ENCODE peak calls at places on chromosome 13, in five cellular contexts. R is H54, U is H1, J is body of pancreas, W is heart left ventricle. I is an unnamed sample.

GRCh38 chr13:100484708-100485107 is 103.9 kb downstream of the GGACT start:
- DNase-seq in R (no peak), U (no peak), J (no peak), W (no peak), I (no peak)

GRCh38 chr13:98775844-98776598 is 23.5 kb upstream of the SLC15A1 start:
- DNase-seq in R (peak; percentile 100), U (no peak), J (no peak), W (no peak), I (no peak)

GRCh38 chr13:31199849-31200635 is at the start of gene B3GLCT:
- DNase-seq in R (peak; percentile 78), U (peak; percentile 46), J (peak; percentile 79), W (peak; percentile 80), I (peak; percentile 89)

GRCh38 chr13:63774133-63774532 is 2358.5 kb upstream of the PCDH20 start:
- DNase-seq in R (no peak), U (no peak), J (no peak), W (no peak), I (no peak)

GRCh38 chr13:77836423-77836822 is 82.2 kb downstream of the EDNRB start:
- DNase-seq in R (no peak), U (no peak), J (no peak), W (no peak), I (no peak)

GRCh38 chr13:55653497-55653896 is 1487.2 kb upstream of the PRR20A start:
- DNase-seq in R (no peak), U (no peak), J (no peak), W (no peak), I (no peak)

GRCh38 chr13:26558074-26558805 is 757 bp downstream of the WASF3 start:
- DNase-seq in R (no peak), U (no peak), J (peak; percentile 17), W (no peak), I (no peak)

GRCh38 chr13:110290153-110290552 is 16.8 kb downstream of the COL4A1 start:
- DNase-seq in R (no peak), U (no peak), J (no peak), W (no peak), I (no peak)

GRCh38 chr13:46934749-46935148 is 37.9 kb upstream of the HTR2A start:
- DNase-seq in R (no peak), U (no peak), J (no peak), W (no peak), I (no peak)

GRCh38 chr13:39777527-39778061 is 122.1 kb downstream of the COG6 start:
- DNase-seq in R (peak; percentile 7), U (no peak), J (no peak), W (no peak), I (no peak)

GRCh38 chr13:94464771-94465170 is 14.7 kb downstream of the DCT start:
- DNase-seq in R (no peak), U (no peak), J (no peak), W (no peak), I (no peak)

GRCh38 chr13:46687810-46688209 is 109.2 kb downstream of the ESD start:
- DNase-seq in R (no peak), U (peak; percentile 56), J (peak; percentile 22), W (peak; percentile 32), I (no peak)

GRCh38 chr13:100565291-100565690 is 23.3 kb downstream of the GGACT start:
- DNase-seq in R (no peak), U (no peak), J (no peak), W (no peak), I (no peak)

GRCh38 chr13:41649659-41650058 is 192.3 kb downstream of the RGCC start:
- DNase-seq in R (no peak), U (no peak), J (no peak), W (no peak), I (no peak)

GRCh38 chr13:36332986-36333385 is 13.2 kb downstream of the SPART start:
- DNase-seq in R (peak; percentile 10), U (no peak), J (no peak), W (no peak), I (no peak)

GRCh38 chr13:42574435-42575311 is 721 bp downstream of the TNFSF11 start:
- DNase-seq in R (no peak), U (no peak), J (no peak), W (no peak), I (peak; percentile 61)

GRCh38 chr13:100304241-100304640 is 215.3 kb downstream of the PCCA start:
- DNase-seq in R (no peak), U (no peak), J (no peak), W (no peak), I (no peak)

GRCh38 chr13:90594694-90595093 is 752.8 kb upstream of the MIR17HG start:
- DNase-seq in R (peak; percentile 2), U (no peak), J (no peak), W (no peak), I (no peak)

GRCh38 chr13:58884810-58885209 is 1253.3 kb downstream of the PCDH17 start:
- DNase-seq in R (no peak), U (no peak), J (no peak), W (no peak), I (no peak)

GRCh38 chr13:26601669-26602068 is 44.2 kb downstream of the WASF3 start:
- DNase-seq in R (no peak), U (no peak), J (no peak), W (no peak), I (no peak)

GRCh38 chr13:103466761-103467160 is 400.5 kb upstream of the SLC10A2 start:
- DNase-seq in R (no peak), U (no peak), J (no peak), W (no peak), I (no peak)

GRCh38 chr13:106433066-106433465 is 102.4 kb downstream of the EFNB2 start:
- DNase-seq in R (no peak), U (no peak), J (no peak), W (no peak), I (no peak)

GRCh38 chr13:19596960-19597361 is 35.6 kb upstream of the TPTE2 start:
- DNase-seq in R (peak; percentile 58), U (no peak), J (no peak), W (no peak), I (no peak)

GRCh38 chr13:60679131-60679530 is 282.1 kb downstream of the TDRD3 start:
- DNase-seq in R (no peak), U (no peak), J (no peak), W (no peak), I (no peak)

GRCh38 chr13:26058704-26059103 is 6.9 kb upstream of the SHISA2 start:
- DNase-seq in R (no peak), U (no peak), J (no peak), W (no peak), I (no peak)

GRCh38 chr13:36814465-36814864 is 4.6 kb upstream of the RFXAP start:
- DNase-seq in R (no peak), U (no peak), J (no peak), W (no peak), I (no peak)

GRCh38 chr13:112923962-112924361 is 45.1 kb upstream of the MCF2L start:
- DNase-seq in R (no peak), U (no peak), J (no peak), W (no peak), I (no peak)
- TF ChIP-seq POLR2A in R (no peak), U (no peak), J (no peak), W (no peak), I (no peak)

GRCh38 chr13:74136089-74136658 is 2.0 kb upstream of the KLF12 start:
- DNase-seq in R (peak; percentile 15), U (no peak), J (no peak), W (peak; percentile 30), I (no peak)

GRCh38 chr13:74134226-74134776 is at the start of gene KLF12:
- DNase-seq in R (peak; percentile 75), U (peak; percentile 67), J (peak; percentile 73), W (peak; percentile 92), I (peak; percentile 61)

GRCh38 chr13:74133657-74134201 is 475 bp downstream of the KLF12 start:
- DNase-seq in R (peak; percentile 58), U (peak; percentile 65), J (peak; percentile 60), W (peak; percentile 89), I (peak; percentile 46)

GRCh38 chr13:74134777-74135305 is 637 bp upstream of the KLF12 start:
- DNase-seq in R (peak; percentile 47), U (no peak), J (peak; percentile 50), W (peak; percentile 66), I (peak; percentile 31)

DNA sequence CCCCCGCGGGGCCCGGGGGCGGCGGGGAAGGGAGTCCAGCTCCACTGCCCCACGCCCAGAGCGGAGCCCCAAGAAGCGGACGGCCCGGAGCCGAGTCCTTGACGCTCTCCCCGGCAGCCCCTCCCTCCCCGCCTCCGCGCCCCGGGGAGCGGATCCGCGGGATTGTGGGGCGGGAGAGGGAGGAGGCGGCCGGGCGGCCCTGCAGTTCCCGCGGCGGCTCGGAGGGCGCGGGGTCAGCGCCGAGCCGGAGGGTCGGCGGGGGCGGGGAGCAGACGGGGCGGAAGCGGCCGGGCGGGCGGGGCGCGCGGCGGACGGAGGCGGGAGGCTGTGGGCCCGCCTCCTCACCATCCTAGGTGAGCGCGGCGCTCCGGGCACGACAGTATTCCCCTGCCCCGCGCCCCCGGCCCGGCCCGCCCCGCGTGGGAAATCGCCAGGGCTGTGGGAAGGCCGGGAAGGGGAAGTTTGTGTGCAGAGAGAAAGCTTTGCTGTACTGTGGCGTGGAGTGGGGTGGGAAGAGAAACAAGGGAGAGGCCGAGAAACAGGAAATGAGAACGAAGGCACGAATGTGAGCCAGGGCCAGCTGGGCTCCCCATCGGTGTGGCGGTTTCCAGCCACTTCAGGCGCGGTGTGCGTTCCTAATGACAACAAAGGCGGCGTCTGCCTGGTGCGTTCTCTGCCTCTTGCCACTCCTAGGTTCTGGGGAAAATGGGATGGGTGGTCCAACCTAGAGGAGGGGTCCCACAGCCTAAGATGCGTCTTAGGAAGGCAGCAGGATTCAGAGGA is 1.3 kb upstream of the KLF12 start:
- DNase-seq in R (peak; percentile 52), U (no peak), J (peak; percentile 47), W (peak; percentile 85), I (peak; percentile 50)
- TF ChIP-seq POLR2A in R (no peak), U (no peak), J (peak; percentile 37), W (no peak), I (peak; percentile 68)

GRCh38 chr13:21176195-21176981 is at the start of the genes MRPL57 and SKA3:
- DNase-seq in R (peak; percentile 82), U (peak; percentile 95), J (peak; percentile 93), W (peak; percentile 90), I (peak; percentile 86)
- TF ChIP-seq POLR2A in R (peak; percentile 87), U (peak; percentile 99), J (peak; percentile 98), W (no peak), I (peak; percentile 98)

DNA sequence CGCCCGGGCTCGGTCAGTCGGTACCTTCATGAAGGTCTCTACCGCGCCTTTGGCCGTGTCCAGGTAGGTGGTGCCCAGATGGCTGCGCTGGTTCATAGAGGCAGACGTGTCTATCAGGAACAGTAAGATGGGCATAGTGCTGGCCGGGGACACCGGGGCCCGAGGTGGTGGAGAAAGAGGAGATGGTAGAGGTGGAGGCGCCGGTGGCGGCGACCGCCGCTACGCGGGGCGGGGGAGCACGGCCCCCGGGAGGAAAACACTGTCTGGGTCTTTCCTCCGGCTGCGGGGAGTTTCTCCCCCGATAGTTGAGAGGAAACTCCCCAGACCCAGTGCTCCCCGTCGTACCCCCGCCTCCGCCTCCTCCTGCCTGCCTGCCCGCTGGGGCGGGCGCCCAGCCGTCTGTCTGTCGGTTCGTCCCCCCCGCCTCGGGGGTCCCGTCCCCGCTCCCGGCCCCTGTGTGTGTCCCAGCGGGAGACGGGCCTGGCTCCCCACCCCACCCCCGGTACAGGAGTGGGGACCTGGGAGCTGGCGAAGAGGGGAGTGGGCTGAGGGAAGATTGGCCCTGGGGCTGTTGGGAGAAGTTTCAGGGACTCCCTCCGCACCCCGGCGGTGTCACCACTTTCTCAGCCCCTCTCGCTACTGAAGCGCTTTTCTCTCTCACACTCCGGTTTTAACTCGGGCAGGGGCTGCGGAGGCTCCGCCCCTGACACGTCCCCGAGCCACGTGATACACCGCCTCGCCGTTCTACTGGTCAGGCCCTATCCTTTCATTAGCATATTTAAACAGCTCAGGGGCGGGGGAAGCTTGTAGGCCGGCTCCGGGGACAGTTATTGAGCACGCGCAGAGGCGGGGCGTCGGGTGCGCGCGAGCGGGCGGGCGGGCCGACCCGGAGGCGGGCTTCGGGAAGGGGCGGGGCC is at the start of gene INTS6:
- DNase-seq in R (peak; percentile 83), U (peak; percentile 98), J (peak; percentile 100), W (peak; percentile 100), I (peak; percentile 71)
- TF ChIP-seq POLR2A in R (peak; percentile 99), U (peak; percentile 100), J (peak; percentile 100), W (peak; percentile 100), I (peak; percentile 100)